ENCODE peak calls at places on chromosomes 12 and 14, in nine cellular contexts. K is activated CD4-positive, alpha-beta T cell treated with anti-CD3 and anti-CD28 coated beads, Interleukin-2, amount 50 U/mL, for 1 hour; W is non-pigmented ciliary epithelial cell; H is EH; N is AG09309; R is endothelial cell; D is iris pigment epithelial cell; F is effector memory CD4-positive, alpha-beta T cell; M is right lobe of liver. I is an unnamed sample.

GRCh38 chr12:3641428-3641883 is 111.5 kb downstream of the CRACR2A start:
- DNase-seq in R (no peak), D (peak; percentile 81), W (peak; percentile 59), K (no peak), N (peak; percentile 23), M (no peak), F (no peak), H (peak; percentile 95), I (no peak)

GRCh38 chr12:27244680-27245005 is 557 bp downstream of the STK38L start:
- DNase-seq in D (peak; percentile 49), N (no peak), K (no peak), M (no peak), R (no peak), H (no peak), F (no peak), W (no peak), I (no peak)

GRCh38 chr12:131783915-131784541 is 44.2 kb upstream of the MMP17 start:
- DNase-seq in M (no peak), W (peak; percentile 55), D (peak; percentile 85), R (no peak), N (peak; percentile 63), H (peak; percentile 91), F (no peak), K (no peak), I (peak; percentile 71)

GRCh38 chr12:58069268-58069967 is 128.1 kb downstream of the ATP23 start:
- DNase-seq in M (no peak), K (no peak), W (no peak), R (no peak), N (peak; percentile 1), H (peak; percentile 64), F (no peak), D (peak; percentile 88), I (no peak)

GRCh38 chr12:108635997-108636808 is 2.5 kb upstream of the SELPLG start:
- DNase-seq in R (no peak), W (no peak), N (no peak), H (no peak), F (no peak), M (no peak), K (no peak), D (no peak), I (no peak)

GRCh38 chr12:96014932-96015599 is 18.9 kb upstream of the HAL start:
- DNase-seq in H (no peak), R (no peak), F (no peak), N (no peak), D (no peak), W (no peak), K (no peak), M (no peak), I (no peak)

GRCh38 chr14:48725001-48725734 is 861.0 kb downstream of the RPS29 start:
- DNase-seq in M (no peak), R (no peak), H (no peak), D (peak; percentile 45), W (peak; percentile 37), N (no peak), F (no peak), K (no peak), I (no peak)

GRCh38 chr14:39440975-39441374 is 8.7 kb upstream of the FBXO33 start:
- DNase-seq in M (no peak), N (no peak), D (no peak), K (no peak), F (no peak), H (no peak), W (no peak), R (no peak), I (no peak)

I was measured in KBM-7.